ENCODE peak calls at places on chromosome 2, in five cellular contexts. E, P, G, L and C are unnamed samples.
A peak's percentile ranks its signal among the peaks of the same experiment; 100 is the strongest.

GRCh38 chr2:1628893-1629292 is 115.4 kb downstream of the PXDN start:
- DNase-seq in L (peak; percentile 71), G (peak; percentile 71), E (no peak), P (no peak), C (peak; percentile 68)

GRCh38 chr2:23330214-23330613 is 54.8 kb upstream of the KLHL29 start:
- DNase-seq in P (no peak), G (peak; percentile 7), L (no peak), E (peak; percentile 79), C (no peak)

GRCh38 chr2:15736396-15737180 is 144.9 kb downstream of the DDX1 start:
- DNase-seq in E (peak; percentile 15), P (no peak), L (no peak), G (no peak), C (no peak)

GRCh38 chr2:29920130-29920577 is 1.2 kb downstream of the ALK start:
- DNase-seq in G (peak; percentile 35), L (peak; percentile 31), E (peak; percentile 90), P (no peak), C (peak; percentile 7)

GRCh38 chr2:67880291-67880761 is 182.5 kb downstream of the C1D start:
- DNase-seq in L (peak; percentile 49), E (no peak), P (no peak), G (no peak), C (peak; percentile 78)

GRCh38 chr2:168338803-168339437 is 91.5 kb upstream of the STK39 start:
- DNase-seq in P (no peak), G (no peak), L (no peak), E (no peak), C (no peak)

GRCh38 chr2:157439792-157440186 is 4.1 kb downstream of the CYTIP start:
- DNase-seq in E (no peak), G (no peak), P (peak; percentile 63), L (no peak), C (no peak)

GRCh38 chr2:235000426-235001236 is 48.8 kb downstream of the SH3BP4 start:
- DNase-seq in P (no peak), E (no peak), L (no peak), G (no peak), C (no peak)

GRCh38 chr2:128769457-128770142 is 450.9 kb upstream of the HS6ST1 start:
- DNase-seq in L (no peak), G (no peak), E (no peak), P (no peak), C (no peak)

GRCh38 chr2:96151595-96152300 is 6.5 kb upstream of the DUSP2 start:
- DNase-seq in G (no peak), P (no peak), L (no peak), E (no peak), C (no peak)

GRCh38 chr2:179343945-179344279 is 79.3 kb upstream of the SESTD1 start:
- DNase-seq in L (no peak), P (no peak), G (no peak), E (no peak), C (no peak)

GRCh38 chr2:179336782-179337534 is 72.3 kb upstream of the SESTD1 start:
- DNase-seq in G (peak; percentile 68), L (peak; percentile 27), E (no peak), P (no peak), C (no peak)

GRCh38 chr2:179341152-179341866 is 76.7 kb upstream of the SESTD1 start:
- DNase-seq in E (no peak), L (no peak), P (no peak), G (no peak), C (no peak)

GRCh38 chr2:179338681-179339080 is 74.0 kb upstream of the SESTD1 start:
- DNase-seq in L (no peak), G (no peak), E (no peak), P (no peak), C (no peak)

GRCh38 chr2:179340678-179341077 is 76.0 kb upstream of the SESTD1 start:
- DNase-seq in E (no peak), P (no peak), G (peak; percentile 56), L (no peak), C (no peak)
- H3K4me2 ChIP-seq in E (no peak overlapping the region), P (no peak overlapping the region), G (no peak overlapping the region), L (no peak overlapping the region), C (no peak overlapping the region)

DNA sequence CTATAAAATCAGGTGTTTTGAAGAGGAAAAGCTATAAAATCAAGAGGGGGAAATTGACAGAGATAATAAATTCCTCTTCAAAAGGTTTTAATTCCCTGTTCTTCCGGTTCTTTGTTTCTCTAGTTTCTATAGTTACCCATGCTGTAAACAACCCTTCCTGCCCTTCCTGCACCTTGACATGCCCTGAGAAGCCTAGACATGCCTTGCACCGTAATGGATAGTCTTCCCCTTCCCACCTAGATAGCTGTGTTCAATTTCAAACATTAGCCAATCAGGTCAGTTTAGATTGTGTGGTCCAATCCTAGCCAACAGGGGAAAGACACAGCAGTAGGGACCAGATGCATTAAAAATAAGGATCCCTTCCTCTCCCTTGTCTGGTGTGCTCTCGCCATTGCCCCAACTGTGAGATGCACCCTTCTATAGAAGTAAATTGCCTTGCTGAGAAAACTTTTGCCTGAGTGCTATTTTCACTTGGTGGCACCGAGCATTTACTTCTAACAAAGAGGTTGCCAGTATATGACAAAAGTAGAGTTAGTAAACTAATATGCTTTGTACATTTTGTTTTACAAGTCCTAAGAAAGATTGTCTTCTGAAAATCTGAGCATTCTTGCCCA is 27.1 kb downstream of the SULT1C4 start:
- DNase-seq in L (no peak), P (no peak), E (peak; percentile 51), G (no peak), C (no peak)
- H3K9me3 ChIP-seq in L (peaks cover 5% of the 10 kb centered on the region), P (peaks cover 2% of the 10 kb centered on the region), E (peaks cover 16% of the 10 kb centered on the region), G (peaks cover 8% of the 10 kb centered on the region), C (peaks cover 6% of the 10 kb centered on the region)

DNA sequence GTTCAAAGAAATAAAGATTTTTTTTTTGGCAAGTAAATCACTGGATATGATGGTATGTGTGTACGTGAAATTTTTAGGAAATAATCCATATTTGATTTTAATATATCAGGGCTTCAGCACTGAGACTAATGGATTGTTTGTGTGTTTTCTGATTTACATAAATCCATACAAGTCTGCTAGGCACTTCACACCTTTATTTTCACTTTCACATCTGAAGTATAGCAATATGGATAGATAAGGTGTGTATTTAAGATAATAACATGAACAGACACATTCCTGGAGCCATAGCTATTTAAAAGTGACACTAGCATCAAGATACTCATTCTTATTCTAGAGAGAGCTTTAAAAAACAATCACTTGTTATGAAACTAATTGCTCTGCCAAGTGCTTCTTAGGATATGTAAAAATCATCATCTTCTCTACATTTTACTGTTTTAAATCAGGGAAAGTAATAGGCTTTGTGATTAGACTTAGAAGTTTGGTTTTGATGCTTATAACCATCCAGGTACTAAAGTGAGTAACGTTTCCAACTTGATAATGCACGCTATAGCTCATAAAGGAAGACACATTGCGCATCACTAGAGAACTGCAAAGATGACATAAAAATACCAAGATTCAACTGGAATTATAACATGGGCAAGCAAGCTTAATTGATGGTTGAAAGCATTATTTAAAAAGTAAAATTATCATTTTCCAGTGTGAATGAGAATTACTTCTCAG is 208.9 kb downstream of the ZEB2 start:
- DNase-seq in E (no peak), P (no peak), G (no peak), L (no peak), C (no peak)
- H4K20me1 ChIP-seq in E (no peaks in the 10 kb centered on the region), P (no peaks in the 10 kb centered on the region), G (no peaks in the 10 kb centered on the region), L (no peaks in the 10 kb centered on the region), C (no peaks in the 10 kb centered on the region)

DNA sequence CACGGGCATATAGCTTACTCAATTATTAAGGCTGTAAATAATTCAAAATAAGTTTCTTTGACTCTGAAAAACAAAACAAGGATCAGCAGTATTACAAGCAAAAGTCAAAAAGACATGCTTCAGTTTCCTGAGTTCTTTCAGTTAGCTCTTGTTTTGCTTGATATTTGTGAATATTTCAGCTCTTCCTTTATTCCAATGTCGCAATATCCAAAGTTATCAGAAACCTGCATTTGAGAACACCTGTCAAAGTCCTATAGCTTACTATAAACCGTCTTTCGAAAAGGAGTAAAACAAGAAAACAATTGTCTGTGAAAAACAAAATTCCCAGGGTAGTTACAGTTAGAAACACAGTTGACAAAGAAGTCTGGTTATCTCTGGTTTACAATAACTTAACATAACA is 14.7 kb downstream of the CYP27A1 start:
- DNase-seq in E (no peak), P (no peak), G (no peak), L (no peak), C (no peak)
- H3K4me2 ChIP-seq in E (no peak overlapping the region), P (no peak overlapping the region), G (no peak overlapping the region), L (no peak overlapping the region), C (no peak overlapping the region)

DNA sequence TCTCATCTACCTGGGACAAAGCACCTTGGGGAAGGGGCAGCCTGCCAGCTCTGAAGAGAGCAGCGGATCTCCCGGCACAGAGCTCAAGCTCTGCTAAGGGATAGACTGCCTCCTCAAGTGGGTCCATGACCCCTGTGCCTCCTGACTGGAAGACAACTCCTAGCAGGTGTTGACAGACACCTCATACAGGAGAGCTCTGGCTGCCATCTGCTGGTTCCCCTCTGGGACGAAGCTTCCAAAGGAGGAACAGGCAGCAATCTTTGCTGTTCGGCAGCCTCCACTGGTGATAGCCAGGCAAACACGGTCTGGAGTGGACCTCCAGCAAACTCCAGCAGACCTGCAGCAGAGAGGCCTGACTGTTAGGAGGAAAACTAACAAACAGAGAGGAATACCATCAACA is 549.9 kb upstream of the LRATD1 start:
- DNase-seq in P (no peak), G (no peak), L (no peak), E (no peak), C (no peak)
- H3K9me3 ChIP-seq in P (no peaks in the 10 kb centered on the region), G (no peaks in the 10 kb centered on the region), L (peaks cover 4% of the 10 kb centered on the region), E (no peaks in the 10 kb centered on the region), C (no peaks in the 10 kb centered on the region)

GRCh38 chr2:62199392-62200125 is 3.6 kb downstream of the B3GNT2 start:
- DNase-seq in G (no peak), E (no peak), L (no peak), P (no peak), C (no peak)
- H4K20me1 ChIP-seq in G (peaks cover 31% of the 10 kb centered on the region), E (no peaks in the 10 kb centered on the region), L (peaks cover 66% of the 10 kb centered on the region), P (peaks cover 64% of the 10 kb centered on the region), C (peaks cover 36% of the 10 kb centered on the region)

GRCh38 chr2:3242747-3243369 is 134.8 kb downstream of the EIPR1 start:
- DNase-seq in P (no peak), G (no peak), L (no peak), E (no peak), C (no peak)
- H3K4me2 ChIP-seq in P (no peak overlapping the region), G (no peak overlapping the region), L (no peak overlapping the region), E (no peak overlapping the region), C (no peak overlapping the region)